ENCODE peak calls at places on chromosomes 16 and 17, in four cellular contexts. Z, I, Y and E are unnamed samples.

GRCh38 chr17:39919087-39919683 is 750 bp upstream of the GSDMB start:
- DNase-seq in Y (no peak), I (no peak), Z (no peak), E (no peak)

GRCh38 chr17:59725691-59726090 is 18.2 kb downstream of the VMP1 start:
- DNase-seq in I (no peak), Y (no peak), Z (no peak), E (no peak)

GRCh38 chr17:354651-355556 is 2.3 kb upstream of the RPH3AL start:
- DNase-seq in Z (no peak), Y (no peak), I (no peak), E (no peak)

GRCh38 chr17:8117367-8117979 is 841 bp downstream of the ALOXE3 start:
- DNase-seq in Y (no peak), Z (no peak), I (no peak), E (no peak)

GRCh38 chr17:70344356-70345060 is 175.2 kb downstream of the KCNJ2 start:
- DNase-seq in Y (no peak), Z (no peak), I (no peak), E (peak; percentile 25)

GRCh38 chr17:77291591-77292386 is 151.0 kb downstream of the SEC14L1 start:
- DNase-seq in I (no peak), Y (no peak), Z (no peak), E (no peak)

GRCh38 chr16:53565300-53565699 is 62.3 kb upstream of the AKTIP start:
- DNase-seq in I (no peak), Z (no peak), Y (no peak), E (no peak)

GRCh38 chr17:60656499-60656898 is 21.2 kb upstream of the BCAS3 start:
- DNase-seq in Z (no peak), Y (no peak), I (no peak), E (no peak)

GRCh38 chr17:3796110-3796821 is 4.7 kb downstream of the ITGAE start:
- DNase-seq in Y (no peak), Z (no peak), I (no peak), E (no peak)

GRCh38 chr17:50173335-50173941 is 7.6 kb downstream of the SGCA start:
- DNase-seq in I (no peak), Y (peak; percentile 33), Z (no peak), E (peak; percentile 91)

GRCh38 chr16:85553436-85554113 is 59.5 kb upstream of the GSE1 start:
- DNase-seq in Y (peak; percentile 72), I (peak; percentile 75), Z (no peak), E (peak; percentile 36)

GRCh38 chr16:27473101-27473900 is 71.3 kb downstream of the IL21R start:
- DNase-seq in Y (no peak), Z (no peak), I (no peak), E (no peak)

GRCh38 chr17:45232514-45233422 is 11.1 kb downstream of the FMNL1 start:
- DNase-seq in I (no peak), Y (no peak), Z (no peak), E (no peak)

GRCh38 chr17:10836966-10837599 is 804 bp downstream of the PIRT start:
- DNase-seq in Z (no peak), I (no peak), Y (no peak), E (no peak)

GRCh38 chr16:54287758-54288591 is 1.4 kb upstream of the IRX3 start:
- DNase-seq in Y (peak; percentile 47), Z (no peak), I (peak; percentile 58), E (no peak)

GRCh38 chr17:35432176-35433074 is at the start of gene SLFN12:
- DNase-seq in Y (peak; percentile 77), I (peak; percentile 45), Z (no peak), E (peak; percentile 98)

GRCh38 chr16:89613954-89614459 is 565 bp downstream of the DPEP1 start:
- DNase-seq in Y (no peak), I (no peak), Z (no peak), E (no peak)

GRCh38 chr16:30052671-30053372 is 12.7 kb upstream of the ALDOA start:
- DNase-seq in Y (peak; percentile 94), I (peak; percentile 94), Z (peak; percentile 98), E (peak; percentile 76)

GRCh38 chr17:7307686-7308624 is 527 bp downstream of the EIF5A start:
- DNase-seq in Y (peak; percentile 64), I (peak; percentile 59), Z (no peak), E (no peak)

GRCh38 chr17:57707892-57708291 is 37.2 kb downstream of the CCDC182 start:
- DNase-seq in I (no peak), Z (no peak), Y (no peak), E (no peak)

GRCh38 chr17:69057280-69057679 is 3.4 kb downstream of the ABCA9 start:
- DNase-seq in I (no peak), Y (no peak), Z (no peak), E (no peak)

GRCh38 chr17:62701706-62702085 is 74.2 kb downstream of the MRC2 start:
- DNase-seq in Y (peak; percentile 0), I (no peak), Z (no peak), E (no peak)

GRCh38 chr16:30063893-30064745 is 1.4 kb upstream of the ALDOA start:
- DNase-seq in Y (peak; percentile 87), I (peak; percentile 84), Z (no peak), E (no peak)

GRCh38 chr17:42312035-42312284 is 23.7 kb downstream of the STAT5A start:
- DNase-seq in Z (no peak), Y (no peak), I (no peak), E (no peak)

GRCh38 chr17:42309142-42309541 is 20.8 kb downstream of the STAT5A start:
- DNase-seq in I (no peak), Z (no peak), Y (no peak), E (no peak)

GRCh38 chr17:42312285-42313130 is 24.2 kb downstream of the STAT5A start:
- DNase-seq in Y (peak; percentile 88), I (peak; percentile 88), Z (peak; percentile 94), E (peak; percentile 54)

GRCh38 chr17:42311240-42312034 is 23.1 kb downstream of the STAT5A start:
- DNase-seq in Z (peak; percentile 94), Y (peak; percentile 93), I (peak; percentile 88), E (peak; percentile 59)

DNA sequence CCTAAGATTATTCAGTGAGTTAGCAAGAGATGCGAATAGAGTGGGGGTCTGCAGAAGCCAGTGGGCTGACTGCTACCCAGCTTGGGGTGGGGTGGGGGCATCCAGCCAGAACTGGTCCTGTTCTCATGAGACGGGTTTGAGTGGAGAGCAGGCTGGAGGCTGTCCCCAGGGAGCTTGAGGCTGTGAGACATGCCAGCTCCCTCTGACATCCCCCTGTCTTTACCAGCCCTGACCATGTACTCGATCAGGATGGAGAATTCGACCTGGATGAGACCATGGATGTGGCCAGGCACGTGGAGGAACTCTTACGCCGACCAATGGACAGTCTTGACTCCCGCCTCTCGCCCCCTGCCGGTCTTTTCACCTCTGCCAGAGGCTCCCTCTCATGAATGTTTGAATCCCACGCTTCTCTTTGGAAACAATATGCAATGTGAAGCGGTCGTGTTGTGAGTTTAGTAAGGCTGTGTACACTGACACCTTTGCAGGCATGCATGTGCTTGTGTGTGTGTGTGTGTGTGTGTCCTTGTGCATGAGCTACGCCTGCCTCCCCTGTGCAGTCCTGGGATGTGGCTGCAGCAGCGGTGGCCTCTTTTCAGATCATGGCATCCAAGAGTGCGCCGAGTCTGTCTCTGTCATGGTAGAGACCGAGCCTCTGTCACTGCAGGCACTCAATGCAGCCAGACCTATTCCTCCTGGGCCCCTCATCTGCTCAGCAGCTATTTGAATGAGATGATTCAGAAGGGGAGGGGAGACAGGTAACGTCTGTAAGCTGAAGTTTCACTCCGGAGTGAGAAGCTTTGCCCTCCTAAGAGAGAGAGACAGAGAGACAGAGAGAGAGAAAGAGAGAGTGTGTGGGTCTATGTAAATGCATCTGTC is 22.2 kb downstream of the STAT5A start:
- DNase-seq in I (no peak), Z (no peak), Y (no peak), E (no peak)
- H3K27ac ChIP-seq in I (peak overlapping the region; percentile 88), Z (peak overlapping the region; percentile 81), Y (peak overlapping the region; percentile 63), E (no peak overlapping the region)

GRCh38 chr16:20398603-20399002 is 5.9 kb downstream of the PDILT start:
- DNase-seq in I (no peak), Z (no peak), Y (no peak), E (no peak)

GRCh38 chr16:20396846-20397467 is 7.6 kb downstream of the PDILT start:
- DNase-seq in Y (no peak), I (no peak), Z (no peak), E (no peak)

GRCh38 chr16:20401066-20401465 is 3.5 kb downstream of the PDILT start:
- DNase-seq in Z (no peak), Y (no peak), I (no peak), E (no peak)

GRCh38 chr16:20399185-20399584 is 5.4 kb downstream of the PDILT start:
- DNase-seq in Y (no peak), I (no peak), Z (no peak), E (no peak)

DNA sequence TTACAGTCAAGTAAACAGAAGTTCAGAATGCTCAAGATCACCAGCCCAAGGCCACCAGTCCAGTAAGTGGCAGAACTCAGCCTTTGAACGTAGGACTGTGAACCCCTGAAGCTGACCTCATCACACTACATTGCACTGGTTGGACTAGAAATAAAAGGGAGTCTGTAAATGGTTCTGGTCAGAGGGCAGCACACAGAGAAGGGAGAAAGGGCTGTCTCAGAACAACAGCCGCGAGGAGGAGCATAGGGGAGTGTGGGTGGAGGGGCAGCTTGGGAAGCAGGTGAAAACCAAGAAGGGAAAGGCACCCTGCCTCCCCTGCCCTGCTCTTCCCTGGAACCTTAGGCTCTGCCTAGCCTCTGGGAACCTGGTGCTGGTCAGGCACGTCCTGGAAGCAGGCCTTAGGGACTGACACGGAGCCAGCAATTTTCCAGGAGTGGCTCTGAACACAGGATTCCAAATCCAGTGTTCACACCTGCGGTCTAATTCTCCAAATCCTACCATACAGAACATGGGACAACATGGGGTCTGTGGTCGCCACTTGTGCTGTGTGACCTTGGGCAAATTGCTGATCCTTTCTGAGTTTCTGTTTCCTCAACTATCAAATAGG is 7.0 kb downstream of the PDILT start:
- DNase-seq in Y (no peak), Z (no peak), I (no peak), E (no peak)
- H3K27ac ChIP-seq in Y (no peak overlapping the region), Z (no peak overlapping the region), I (no peak overlapping the region), E (no peak overlapping the region)

DNA sequence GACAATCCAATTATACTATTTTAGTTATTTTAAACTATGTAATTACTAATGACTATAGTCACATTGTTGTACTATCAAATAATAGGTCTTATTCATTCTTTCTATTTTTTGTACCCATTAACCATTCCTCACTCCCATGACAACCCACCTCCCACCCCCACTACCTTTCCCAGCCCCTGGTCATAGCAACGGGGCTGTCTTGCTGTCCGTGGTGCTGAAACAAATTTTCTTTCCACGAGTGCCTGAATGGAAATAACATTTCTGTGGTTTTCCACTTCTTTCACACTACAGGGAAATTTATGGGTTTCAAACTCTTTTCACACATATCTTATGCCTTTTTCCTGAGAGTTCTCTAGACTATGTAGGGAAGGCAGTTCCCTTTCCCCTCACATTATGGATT is 326.6 kb downstream of the PHKB start:
- DNase-seq in Y (no peak), Z (no peak), I (no peak), E (peak; percentile 17)
- H3K27ac ChIP-seq in Y (no peak overlapping the region), Z (no peak overlapping the region), I (no peak overlapping the region), E (no peak overlapping the region)

GRCh38 chr17:75473246-75473645 is 16.8 kb downstream of the TMEM94 start:
- DNase-seq in I (peak; percentile 51), Y (no peak), Z (no peak), E (no peak)
- H3K27ac ChIP-seq in I (peak overlapping the region; percentile 88), Y (no peak overlapping the region), Z (no peak overlapping the region), E (no peak overlapping the region)

GRCh38 chr17:64698725-64699124 is 36.6 kb upstream of the SMURF2 start:
- DNase-seq in I (no peak), Y (no peak), Z (no peak), E (peak; percentile 37)
- H3K27ac ChIP-seq in I (no peak overlapping the region), Y (no peak overlapping the region), Z (no peak overlapping the region), E (no peak overlapping the region)